ENCODE peak calls at places on chromosome 1, in nine cellular contexts. One of them, this sample, is unnamed.
A peak's percentile ranks its signal among the peaks of the same experiment; 100 is the strongest.

GRCh38 chr1:1023700-1024099 is 3.8 kb downstream of the AGRN start:
- DNase-seq in fibroblast of the aortic adventitia: no peak
- DNase-seq in endothelial cell: no peak
- DNase-seq in fibroblast of lung: no peak
- DNase-seq in stomach: no peak
- DNase-seq in nephron progenitor cell: no peak
- DNase-seq in AG04449: no peak
- DNase-seq in A549: no peak
- DNase-seq in bronchial epithelial cell: no peak
- DNase-seq in this sample: no peak

GRCh38 chr1:42756956-42757891 is 9.6 kb downstream of the P3H1 start:
- DNase-seq in fibroblast of the aortic adventitia: peak; percentile 73
- DNase-seq in endothelial cell: no peak
- DNase-seq in fibroblast of lung: peak; percentile 64
- DNase-seq in stomach: peak; percentile 25
- DNase-seq in nephron progenitor cell: peak; percentile 31
- DNase-seq in AG04449: no peak
- DNase-seq in A549: peak; percentile 56
- DNase-seq in bronchial epithelial cell: peak; percentile 71
- DNase-seq in this sample: no peak

GRCh38 chr1:201184734-201185453 is 5.7 kb upstream of the IGFN1 start:
- DNase-seq in fibroblast of the aortic adventitia: peak; percentile 61
- DNase-seq in endothelial cell: peak; percentile 20
- DNase-seq in fibroblast of lung: peak; percentile 84
- DNase-seq in stomach: peak; percentile 33
- DNase-seq in nephron progenitor cell: peak; percentile 38
- DNase-seq in AG04449: peak; percentile 57
- DNase-seq in A549: peak; percentile 29
- DNase-seq in bronchial epithelial cell: peak; percentile 80
- DNase-seq in this sample: peak; percentile 53

GRCh38 chr1:180560200-180560867 is 1.6 kb downstream of the OVAAL start:
- DNase-seq in fibroblast of the aortic adventitia: no peak
- DNase-seq in endothelial cell: no peak
- DNase-seq in fibroblast of lung: no peak
- DNase-seq in stomach: peak; percentile 44
- DNase-seq in nephron progenitor cell: no peak
- DNase-seq in AG04449: no peak
- DNase-seq in A549: peak; percentile 16
- DNase-seq in bronchial epithelial cell: no peak
- DNase-seq in this sample: no peak

GRCh38 chr1:4602536-4603316 is 51.7 kb upstream of the AJAP1 start:
- DNase-seq in fibroblast of the aortic adventitia: no peak
- DNase-seq in endothelial cell: no peak
- DNase-seq in fibroblast of lung: no peak
- DNase-seq in stomach: peak; percentile 16
- DNase-seq in nephron progenitor cell: no peak
- DNase-seq in AG04449: no peak
- DNase-seq in A549: no peak
- DNase-seq in bronchial epithelial cell: no peak
- DNase-seq in this sample: no peak

GRCh38 chr1:245996806-245997205 is 510.3 kb downstream of the SMYD3 start:
- DNase-seq in fibroblast of the aortic adventitia: no peak
- DNase-seq in endothelial cell: no peak
- DNase-seq in fibroblast of lung: no peak
- DNase-seq in stomach: no peak
- DNase-seq in nephron progenitor cell: no peak
- DNase-seq in AG04449: no peak
- DNase-seq in A549: no peak
- DNase-seq in bronchial epithelial cell: no peak
- DNase-seq in this sample: no peak

GRCh38 chr1:116345830-116346229 is 27.2 kb upstream of the ATP1A1 start:
- DNase-seq in fibroblast of the aortic adventitia: no peak
- DNase-seq in endothelial cell: no peak
- DNase-seq in fibroblast of lung: no peak
- DNase-seq in stomach: no peak
- DNase-seq in nephron progenitor cell: no peak
- DNase-seq in AG04449: no peak
- DNase-seq in A549: no peak
- DNase-seq in bronchial epithelial cell: no peak
- DNase-seq in this sample: no peak

GRCh38 chr1:169109561-169110134 is 3.2 kb downstream of the ATP1B1 start:
- DNase-seq in fibroblast of the aortic adventitia: peak; percentile 85
- DNase-seq in endothelial cell: no peak
- DNase-seq in fibroblast of lung: peak; percentile 94
- DNase-seq in stomach: peak; percentile 87
- DNase-seq in nephron progenitor cell: peak; percentile 28
- DNase-seq in AG04449: peak; percentile 37
- DNase-seq in A549: peak; percentile 83
- DNase-seq in bronchial epithelial cell: peak; percentile 86
- DNase-seq in this sample: no peak

GRCh38 chr1:81296584-81296983 is 504.1 kb upstream of the ADGRL2 start:
- DNase-seq in fibroblast of the aortic adventitia: peak; percentile 69
- DNase-seq in endothelial cell: no peak
- DNase-seq in fibroblast of lung: peak; percentile 50
- DNase-seq in stomach: no peak
- DNase-seq in nephron progenitor cell: no peak
- DNase-seq in AG04449: no peak
- DNase-seq in A549: no peak
- DNase-seq in bronchial epithelial cell: no peak
- DNase-seq in this sample: peak; percentile 52

GRCh38 chr1:99607590-99607989 is 38.3 kb upstream of the PALMD start:
- DNase-seq in fibroblast of the aortic adventitia: no peak
- DNase-seq in endothelial cell: no peak
- DNase-seq in fibroblast of lung: no peak
- DNase-seq in stomach: no peak
- DNase-seq in nephron progenitor cell: no peak
- DNase-seq in AG04449: no peak
- DNase-seq in A549: no peak
- DNase-seq in bronchial epithelial cell: no peak
- DNase-seq in this sample: no peak

GRCh38 chr1:159804924-159805323 is 2.8 kb downstream of the FCRL6 start:
- DNase-seq in fibroblast of the aortic adventitia: peak; percentile 18
- DNase-seq in endothelial cell: no peak
- DNase-seq in fibroblast of lung: peak; percentile 21
- DNase-seq in stomach: no peak
- DNase-seq in nephron progenitor cell: no peak
- DNase-seq in AG04449: no peak
- DNase-seq in A549: no peak
- DNase-seq in bronchial epithelial cell: peak; percentile 50
- DNase-seq in this sample: no peak

GRCh38 chr1:84936116-84936810 is 43.3 kb upstream of the LPAR3 start:
- DNase-seq in fibroblast of the aortic adventitia: peak; percentile 84
- DNase-seq in endothelial cell: peak; percentile 35
- DNase-seq in fibroblast of lung: peak; percentile 57
- DNase-seq in stomach: no peak
- DNase-seq in nephron progenitor cell: peak; percentile 33
- DNase-seq in AG04449: no peak
- DNase-seq in A549: peak; percentile 47
- DNase-seq in bronchial epithelial cell: peak; percentile 62
- DNase-seq in this sample: peak; percentile 36

GRCh38 chr1:58768971-58769808 is 14.7 kb downstream of the JUN start:
- DNase-seq in fibroblast of the aortic adventitia: peak; percentile 77
- DNase-seq in endothelial cell: peak; percentile 79
- DNase-seq in fibroblast of lung: peak; percentile 36
- DNase-seq in stomach: peak; percentile 85
- DNase-seq in nephron progenitor cell: peak; percentile 88
- DNase-seq in AG04449: no peak
- DNase-seq in A549: peak; percentile 45
- DNase-seq in bronchial epithelial cell: peak; percentile 56
- DNase-seq in this sample: no peak

GRCh38 chr1:111145963-111146768 is 6.1 kb downstream of the CEPT1 start:
- DNase-seq in fibroblast of the aortic adventitia: no peak
- DNase-seq in endothelial cell: no peak
- DNase-seq in fibroblast of lung: no peak
- DNase-seq in stomach: no peak
- DNase-seq in nephron progenitor cell: no peak
- DNase-seq in AG04449: no peak
- DNase-seq in A549: no peak
- DNase-seq in bronchial epithelial cell: no peak
- DNase-seq in this sample: no peak

GRCh38 chr1:193458628-193459027 is 272.2 kb upstream of the B3GALT2 start:
- DNase-seq in fibroblast of the aortic adventitia: no peak
- DNase-seq in endothelial cell: no peak
- DNase-seq in fibroblast of lung: peak; percentile 30
- DNase-seq in stomach: no peak
- DNase-seq in nephron progenitor cell: no peak
- DNase-seq in AG04449: no peak
- DNase-seq in A549: no peak
- DNase-seq in bronchial epithelial cell: peak; percentile 39
- DNase-seq in this sample: no peak

GRCh38 chr1:187844313-187844712 is 1015.6 kb downstream of the PLA2G4A start:
- DNase-seq in fibroblast of the aortic adventitia: no peak
- DNase-seq in endothelial cell: no peak
- DNase-seq in fibroblast of lung: peak; percentile 5
- DNase-seq in stomach: no peak
- DNase-seq in nephron progenitor cell: no peak
- DNase-seq in AG04449: no peak
- DNase-seq in A549: no peak
- DNase-seq in bronchial epithelial cell: peak; percentile 44
- DNase-seq in this sample: no peak

GRCh38 chr1:194813109-194813508 is 1626.7 kb upstream of the B3GALT2 start:
- DNase-seq in fibroblast of the aortic adventitia: no peak
- DNase-seq in endothelial cell: no peak
- DNase-seq in fibroblast of lung: no peak
- DNase-seq in stomach: no peak
- DNase-seq in nephron progenitor cell: no peak
- DNase-seq in AG04449: no peak
- DNase-seq in A549: no peak
- DNase-seq in bronchial epithelial cell: peak; percentile 44
- DNase-seq in this sample: no peak

GRCh38 chr1:84756455-84757082 is 66.3 kb upstream of the SSX2IP start:
- DNase-seq in fibroblast of the aortic adventitia: no peak
- DNase-seq in endothelial cell: no peak
- DNase-seq in fibroblast of lung: peak; percentile 17
- DNase-seq in stomach: no peak
- DNase-seq in nephron progenitor cell: no peak
- DNase-seq in AG04449: no peak
- DNase-seq in A549: no peak
- DNase-seq in bronchial epithelial cell: no peak
- DNase-seq in this sample: no peak

GRCh38 chr1:198860371-198860770 is 221.5 kb downstream of the PTPRC start:
- DNase-seq in fibroblast of the aortic adventitia: no peak
- DNase-seq in endothelial cell: no peak
- DNase-seq in fibroblast of lung: no peak
- DNase-seq in stomach: no peak
- DNase-seq in nephron progenitor cell: no peak
- DNase-seq in AG04449: no peak
- DNase-seq in A549: no peak
- DNase-seq in bronchial epithelial cell: no peak
- DNase-seq in this sample: no peak
- TF ChIP-seq CTCF in fibroblast of the aortic adventitia: no peak
- TF ChIP-seq CTCF in endothelial cell: no peak
- TF ChIP-seq CTCF in fibroblast of lung: no peak
- TF ChIP-seq CTCF in stomach: no peak
- TF ChIP-seq CTCF in nephron progenitor cell: no peak
- TF ChIP-seq CTCF in AG04449: no peak
- TF ChIP-seq CTCF in A549: no peak
- TF ChIP-seq CTCF in bronchial epithelial cell: no peak
- TF ChIP-seq CTCF in this sample: no peak

GRCh38 chr1:228308628-228309547 is 97.7 kb downstream of the TRIM11 start:
- DNase-seq in fibroblast of the aortic adventitia: no peak
- DNase-seq in endothelial cell: no peak
- DNase-seq in fibroblast of lung: no peak
- DNase-seq in stomach: peak; percentile 14
- DNase-seq in nephron progenitor cell: no peak
- DNase-seq in AG04449: no peak
- DNase-seq in A549: peak; percentile 29
- DNase-seq in bronchial epithelial cell: no peak
- DNase-seq in this sample: no peak

GRCh38 chr1:228309548-228310067 is 97.0 kb downstream of the TRIM11 start:
- DNase-seq in fibroblast of the aortic adventitia: no peak
- DNase-seq in endothelial cell: no peak
- DNase-seq in fibroblast of lung: no peak
- DNase-seq in stomach: peak; percentile 22
- DNase-seq in nephron progenitor cell: no peak
- DNase-seq in AG04449: no peak
- DNase-seq in A549: no peak
- DNase-seq in bronchial epithelial cell: peak; percentile 13
- DNase-seq in this sample: no peak

GRCh38 chr1:228307218-228308023 is 99.2 kb downstream of the TRIM11 start:
- DNase-seq in fibroblast of the aortic adventitia: no peak
- DNase-seq in endothelial cell: no peak
- DNase-seq in fibroblast of lung: no peak
- DNase-seq in stomach: peak; percentile 23
- DNase-seq in nephron progenitor cell: no peak
- DNase-seq in AG04449: no peak
- DNase-seq in A549: no peak
- DNase-seq in bronchial epithelial cell: no peak
- DNase-seq in this sample: no peak

GRCh38 chr1:228306275-228307217 is 98.7 kb downstream of the OBSCN start:
- DNase-seq in fibroblast of the aortic adventitia: no peak
- DNase-seq in endothelial cell: no peak
- DNase-seq in fibroblast of lung: no peak
- DNase-seq in stomach: no peak
- DNase-seq in nephron progenitor cell: no peak
- DNase-seq in AG04449: no peak
- DNase-seq in A549: no peak
- DNase-seq in bronchial epithelial cell: no peak
- DNase-seq in this sample: no peak

GRCh38 chr1:228308085-228308601 is 98.5 kb downstream of the TRIM11 start:
- DNase-seq in fibroblast of the aortic adventitia: no peak
- DNase-seq in endothelial cell: no peak
- DNase-seq in fibroblast of lung: no peak
- DNase-seq in stomach: peak; percentile 21
- DNase-seq in nephron progenitor cell: no peak
- DNase-seq in AG04449: no peak
- DNase-seq in A549: no peak
- DNase-seq in bronchial epithelial cell: no peak
- DNase-seq in this sample: no peak
- TF ChIP-seq CTCF in fibroblast of the aortic adventitia: no peak
- TF ChIP-seq CTCF in endothelial cell: no peak
- TF ChIP-seq CTCF in fibroblast of lung: no peak
- TF ChIP-seq CTCF in stomach: no peak
- TF ChIP-seq CTCF in nephron progenitor cell: no peak
- TF ChIP-seq CTCF in AG04449: no peak
- TF ChIP-seq CTCF in A549: no peak
- TF ChIP-seq CTCF in bronchial epithelial cell: no peak
- TF ChIP-seq CTCF in this sample: no peak

DNA sequence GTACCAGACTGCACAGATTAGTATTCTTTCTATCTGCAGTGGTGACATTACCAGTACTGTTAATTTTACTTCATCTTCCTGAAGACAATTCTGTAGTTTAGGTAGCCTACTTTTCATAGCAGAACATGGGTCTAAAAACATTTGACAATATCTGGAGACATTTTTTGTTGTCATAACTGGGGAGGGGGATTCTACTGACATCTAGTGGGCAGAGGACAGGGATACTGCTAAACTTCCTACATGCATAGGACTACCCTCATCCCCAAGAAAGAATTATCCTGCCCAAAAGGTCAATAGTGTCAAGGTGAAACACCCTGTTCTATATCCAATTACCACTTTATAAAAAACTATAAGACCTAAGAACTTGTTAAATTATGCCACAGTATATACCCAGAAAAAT is 3.4 kb upstream of the ARHGAP29 start:
- DNase-seq in fibroblast of the aortic adventitia: no peak
- DNase-seq in endothelial cell: no peak
- DNase-seq in fibroblast of lung: no peak
- DNase-seq in stomach: no peak
- DNase-seq in nephron progenitor cell: no peak
- DNase-seq in AG04449: no peak
- DNase-seq in A549: no peak
- DNase-seq in bronchial epithelial cell: no peak
- DNase-seq in this sample: no peak
- TF ChIP-seq CTCF in fibroblast of the aortic adventitia: peak; percentile 19
- TF ChIP-seq CTCF in endothelial cell: peak; percentile 31
- TF ChIP-seq CTCF in fibroblast of lung: peak; percentile 28
- TF ChIP-seq CTCF in stomach: no peak
- TF ChIP-seq CTCF in nephron progenitor cell: peak; percentile 69
- TF ChIP-seq CTCF in AG04449: peak; percentile 17
- TF ChIP-seq CTCF in A549: peak; percentile 39
- TF ChIP-seq CTCF in bronchial epithelial cell: no peak
- TF ChIP-seq CTCF in this sample: no peak

GRCh38 chr1:168004531-168004930 is 67.7 kb upstream of the MPC2 start:
- DNase-seq in fibroblast of the aortic adventitia: no peak
- DNase-seq in endothelial cell: no peak
- DNase-seq in fibroblast of lung: no peak
- DNase-seq in stomach: no peak
- DNase-seq in nephron progenitor cell: no peak
- DNase-seq in AG04449: no peak
- DNase-seq in A549: no peak
- DNase-seq in bronchial epithelial cell: no peak
- DNase-seq in this sample: no peak
- TF ChIP-seq CTCF in fibroblast of the aortic adventitia: no peak
- TF ChIP-seq CTCF in endothelial cell: no peak
- TF ChIP-seq CTCF in fibroblast of lung: no peak
- TF ChIP-seq CTCF in stomach: no peak
- TF ChIP-seq CTCF in nephron progenitor cell: no peak
- TF ChIP-seq CTCF in AG04449: no peak
- TF ChIP-seq CTCF in A549: no peak
- TF ChIP-seq CTCF in bronchial epithelial cell: no peak
- TF ChIP-seq CTCF in this sample: no peak

This sample was measured in AG09319.